ENCODE peak calls at places on chromosomes 4 and X, in six cellular contexts. C, A, I, T, M and Z are unnamed samples.

GRCh38 chr4:126004936-126005335 is 690.2 kb downstream of the FAT4 start:
- DNase-seq in C (no peak), I (no peak), A (peak; percentile 81), M (no peak), T (no peak), Z (no peak)

GRCh38 chrX:116824785-116825184 is 362.0 kb upstream of the CT83 start:
- DNase-seq in A (peak; percentile 73), I (no peak), C (no peak), M (no peak), T (no peak), Z (no peak)

GRCh38 chr4:41791557-41791956 is 43.0 kb upstream of the PHOX2B start:
- DNase-seq in I (no peak), M (no peak), T (no peak), A (no peak), C (no peak), Z (no peak)

GRCh38 chr4:149910177-149910576 is 94.5 kb upstream of the IQCM start:
- DNase-seq in M (no peak), T (no peak), I (no peak), C (no peak), A (no peak), Z (no peak)

GRCh38 chr4:96170198-96170597 is 330.3 kb downstream of the PDHA2 start:
- DNase-seq in I (no peak), C (peak; percentile 1), A (peak; percentile 97), M (peak; percentile 14), T (no peak), Z (no peak)

GRCh38 chr4:145805490-145805889 is 125.5 kb downstream of the C4orf51 start:
- DNase-seq in A (peak; percentile 86), T (no peak), I (no peak), M (no peak), C (no peak), Z (no peak)

GRCh38 chrX:119093991-119094741 is 21.4 kb downstream of the CT47C1 start:
- DNase-seq in C (no peak), A (no peak), M (no peak), I (no peak), T (no peak), Z (no peak)

GRCh38 chr4:119477412-119478053 is 151.1 kb downstream of the PDE5A start:
- DNase-seq in T (no peak), M (no peak), A (no peak), C (no peak), I (no peak), Z (no peak)

GRCh38 chr4:26459054-26459755 is 31.1 kb downstream of the CCKAR start:
- DNase-seq in C (peak; percentile 69), T (no peak), I (peak; percentile 39), M (no peak), A (peak; percentile 29), Z (peak; percentile 65)

GRCh38 chr4:186606593-186606992 is 51.2 kb upstream of the MTNR1A start:
- DNase-seq in I (no peak), M (no peak), T (no peak), C (no peak), A (peak; percentile 64), Z (no peak)

GRCh38 chr4:98653890-98654867 is 4.2 kb downstream of the TSPAN5 start:
- DNase-seq in I (no peak), C (no peak), A (no peak), M (no peak), T (no peak), Z (no peak)

GRCh38 chr4:94127707-94128328 is 79.8 kb upstream of the SMARCAD1 start:
- DNase-seq in I (no peak), A (no peak), C (peak; percentile 43), T (no peak), M (no peak), Z (peak; percentile 43)

GRCh38 chrX:344371-344901 is 25.8 kb upstream of the GTPBP6 start:
- DNase-seq in C (no peak), T (peak; percentile 67), I (no peak), M (no peak), A (no peak), Z (no peak)